ENCODE peak calls at places on chromosomes 13 and 19, in four cellular contexts. E is CD4-positive, alpha-beta T cell; A is GM13976; T is neural crest cell. Z is an unnamed sample.

GRCh38 chr19:30666301-30666803 is 294.2 kb downstream of the ZNF536 start:
- DNase-seq in A (peak), E (peak), T (peak), Z (peak)

GRCh38 chr13:77969299-77969698 is 50.7 kb upstream of the EDNRB start:
- DNase-seq in A (no peak), E (no peak), T (no peak), Z (no peak)

GRCh38 chr13:36837354-36838092 is 18.5 kb downstream of the RFXAP start:
- DNase-seq in E (no peak), T (no peak), A (no peak), Z (no peak)

GRCh38 chr19:33406521-33407139 is 33.1 kb downstream of the CEBPG start:
- DNase-seq in T (peak), A (peak), E (peak), Z (no peak)

GRCh38 chr19:20503536-20503935 is 62.0 kb downstream of the ZNF737 start:
- DNase-seq in A (no peak), T (no peak), E (no peak), Z (no peak)

GRCh38 chr13:79455331-79455730 is 25.6 kb upstream of the NDFIP2 start:
- DNase-seq in E (no peak), A (no peak), T (no peak), Z (no peak)

GRCh38 chr13:36344173-36344572 is 2.0 kb downstream of the SPART start:
- DNase-seq in T (no peak), E (no peak), A (no peak), Z (no peak)

GRCh38 chr19:42206871-42207755 is 10.4 kb downstream of the DEDD2 start:
- DNase-seq in T (no peak), E (no peak), A (no peak), Z (no peak)

GRCh38 chr13:98938801-98939200 is 39.1 kb downstream of the DOCK9 start:
- DNase-seq in T (no peak), E (no peak), A (no peak), Z (no peak)

GRCh38 chr19:48856921-48857320 is 11.5 kb downstream of the PLEKHA4 start:
- DNase-seq in T (no peak), E (no peak), A (no peak), Z (no peak)

GRCh38 chr13:50189450-50189849 is 174.2 kb downstream of the KCNRG start:
- DNase-seq in E (no peak), A (no peak), T (no peak), Z (no peak)
- TF ChIP-seq CTCF in E (no peak), A (no peak), T (no peak), Z (no peak)

DNA sequence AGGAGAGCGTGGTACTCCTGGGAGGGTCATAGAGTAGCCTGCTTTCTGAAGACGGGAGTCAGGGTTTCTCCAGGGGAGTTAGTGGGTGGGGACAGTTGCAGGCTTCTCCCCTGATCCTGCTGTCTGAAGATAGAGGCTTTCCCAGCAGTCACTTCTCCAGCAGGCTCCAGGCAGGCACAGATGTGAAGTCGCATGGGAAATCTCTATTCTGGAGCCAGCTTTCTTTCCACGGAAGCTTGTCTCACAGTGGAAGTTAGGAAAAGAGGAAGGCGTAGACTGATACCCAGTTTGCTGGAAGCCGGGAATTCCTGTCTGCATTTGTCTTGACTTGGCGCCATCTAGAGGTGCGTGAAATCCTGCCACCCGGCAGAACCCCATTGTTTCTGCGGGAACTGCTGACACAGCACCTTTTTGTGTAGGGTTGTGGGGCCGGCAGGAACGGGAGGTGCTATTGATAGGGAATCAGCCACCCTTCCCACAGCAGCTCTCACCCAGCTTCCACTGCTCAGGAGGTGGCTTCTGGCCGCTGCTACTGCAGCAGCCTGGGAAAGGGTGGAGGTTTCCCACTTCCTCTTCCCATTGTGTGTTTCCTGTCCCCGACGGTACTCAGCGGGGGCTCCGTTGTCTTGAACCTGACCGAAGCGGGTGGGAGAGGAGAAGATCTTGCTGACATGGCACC is 28.5 kb upstream of the NPAS1 start:
- DNase-seq in E (peak), T (peak), A (peak), Z (peak)
- TF ChIP-seq CTCF in E (peak), T (peak), A (peak), Z (peak)

GRCh38 chr13:60327551-60327950 is 69.5 kb upstream of the TDRD3 start:
- DNase-seq in A (no peak), T (no peak), E (no peak), Z (no peak)

GRCh38 chr13:60328073-60328472 is 68.9 kb upstream of the TDRD3 start:
- DNase-seq in E (no peak), T (no peak), A (peak), Z (no peak)

GRCh38 chr13:60326273-60326672 is 70.7 kb upstream of the TDRD3 start:
- DNase-seq in T (no peak), A (no peak), E (no peak), Z (no peak)

GRCh38 chr13:60331249-60332012 is 65.6 kb upstream of the TDRD3 start:
- DNase-seq in A (no peak), E (no peak), T (no peak), Z (no peak)

DNA sequence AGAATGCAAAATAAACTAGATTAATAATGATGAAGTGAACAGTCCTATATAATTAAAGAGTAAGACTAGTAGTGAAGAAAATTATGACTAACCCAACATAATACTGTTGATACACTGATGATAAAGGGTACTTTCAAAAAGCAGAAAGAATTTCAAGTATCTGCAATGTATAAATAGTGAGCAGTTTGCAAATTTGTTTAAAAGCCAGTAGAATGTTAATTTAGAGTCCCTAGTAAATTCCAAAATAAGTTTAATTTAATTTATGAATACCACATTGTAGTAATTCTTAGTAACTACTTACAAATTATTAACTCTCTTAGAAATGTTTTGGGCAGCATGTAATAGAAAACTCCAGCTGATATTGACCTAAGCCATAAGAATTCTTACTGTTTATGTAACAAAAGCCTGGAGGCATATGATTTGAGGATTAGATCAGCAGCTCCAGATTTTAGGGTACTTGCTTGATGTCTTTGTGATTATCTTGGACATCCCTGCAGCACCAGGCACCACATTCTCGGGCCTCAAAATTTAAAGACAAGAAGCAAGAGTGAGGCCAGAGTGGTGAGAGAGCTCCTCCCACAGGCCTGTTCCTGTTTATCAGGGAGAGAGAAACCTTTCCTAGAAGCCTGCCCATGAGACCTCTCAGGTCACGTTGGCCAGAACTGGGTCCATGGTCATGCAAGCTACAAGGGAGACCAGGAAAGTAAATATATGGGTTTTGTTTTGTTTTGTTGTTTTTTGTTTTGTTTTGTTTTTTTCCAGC is 67.6 kb upstream of the TDRD3 start:
- DNase-seq in E (no peak), T (peak), A (peak), Z (no peak)
- TF ChIP-seq CTCF in E (no peak), T (peak), A (peak), Z (peak)

GRCh38 chr19:6099037-6099436 is 11.3 kb downstream of the RFX2 start:
- DNase-seq in T (no peak), E (no peak), A (no peak), Z (no peak)

GRCh38 chr19:6099633-6100032 is 10.7 kb downstream of the RFX2 start:
- DNase-seq in E (no peak), A (no peak), T (no peak), Z (no peak)

GRCh38 chr19:6101291-6101690 is 9.0 kb downstream of the RFX2 start:
- DNase-seq in T (no peak), E (no peak), A (no peak), Z (no peak)

GRCh38 chr19:6101991-6102390 is 8.3 kb downstream of the RFX2 start:
- DNase-seq in A (no peak), E (no peak), T (no peak), Z (no peak)

DNA sequence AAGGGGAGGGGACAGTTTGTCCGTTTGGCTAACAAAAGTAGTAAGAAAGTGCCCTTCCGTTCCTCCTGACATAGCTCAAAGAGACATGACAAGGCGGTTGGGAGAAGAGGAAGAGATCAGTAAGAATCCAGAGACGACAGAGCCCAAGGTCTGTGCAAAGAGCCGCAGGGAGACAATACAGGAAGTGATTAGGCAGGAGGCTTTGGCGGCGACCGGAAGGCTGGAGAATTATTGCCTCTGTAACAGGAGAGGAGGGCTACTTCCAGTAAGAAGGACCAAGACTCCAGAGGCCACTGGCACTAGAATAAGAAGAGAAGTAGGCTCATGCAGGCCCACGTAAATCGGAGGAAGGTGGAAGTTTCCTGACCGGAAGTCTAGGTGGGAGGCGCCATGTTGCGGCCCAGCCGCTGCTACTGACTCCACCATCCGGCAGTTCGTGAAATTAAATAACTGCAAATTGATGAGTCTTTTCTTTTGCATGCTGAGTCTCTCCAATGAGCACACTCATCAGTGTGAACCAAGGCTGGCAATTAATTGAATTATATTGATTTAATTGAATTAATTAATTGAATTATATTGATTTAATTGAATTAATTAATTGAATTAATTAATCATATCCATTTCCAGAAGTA is 9.9 kb downstream of the RFX2 start:
- DNase-seq in A (peak), E (peak), T (no peak), Z (no peak)
- TF ChIP-seq CTCF in A (peak), E (no peak), T (no peak), Z (no peak)

GRCh38 chr19:13195678-13196077 is 45.5 kb downstream of the IER2 start:
- DNase-seq in E (peak), T (peak), A (peak), Z (no peak)
- TF ChIP-seq CTCF in E (peak), T (peak), A (peak), Z (peak)

Z was measured in type B pancreatic cell.